ENCODE peak calls at places on chromosomes 11 and 22, in four cellular contexts. R, O, I and X are unnamed samples.

GRCh38 chr11:70109903-70110302 is 31.8 kb downstream of the ANO1 start:
- DNase-seq in O (no peak), R (no peak), I (no peak), X (no peak)

GRCh38 chr11:279040-279965 is 1.1 kb downstream of the NLRP6 start:
- DNase-seq in I (no peak), O (no peak), R (no peak), X (no peak)

GRCh38 chr11:86274503-86274902 is 27.5 kb upstream of the HIKESHI start:
- DNase-seq in R (no peak), O (peak), I (no peak), X (peak)

GRCh38 chr22:43897751-43898261 is 6.0 kb upstream of the PNPLA5 start:
- DNase-seq in I (no peak), O (no peak), R (peak), X (no peak)

GRCh38 chr11:67045314-67045713 is 11.3 kb upstream of the RHOD start:
- DNase-seq in O (no peak), R (peak), I (no peak), X (no peak)

GRCh38 chr11:31919175-31919574 is 108.1 kb upstream of the PAX6 start:
- DNase-seq in R (no peak), I (no peak), O (no peak), X (no peak)

GRCh38 chr11:11037162-11037732 is 179.4 kb upstream of the ZBED5 start:
- DNase-seq in I (no peak), R (no peak), O (peak), X (no peak)

GRCh38 chr11:46555269-46556054 is 38.4 kb downstream of the AMBRA1 start:
- DNase-seq in R (no peak), O (no peak), I (no peak), X (no peak)

GRCh38 chr11:4095509-4096230 is 1.1 kb downstream of the RRM1 start:
- DNase-seq in O (no peak), R (peak), I (no peak), X (peak)

GRCh38 chr11:123742778-123743177 is 1.3 kb upstream of the ZNF202 start:
- DNase-seq in I (no peak), O (no peak), R (no peak), X (peak)

GRCh38 chr11:71151561-71151960 is 100.8 kb downstream of the SHANK2 start:
- DNase-seq in R (no peak), I (no peak), O (no peak), X (no peak)

GRCh38 chr11:3204141-3205015 is 14.2 kb downstream of the MRGPRG start:
- DNase-seq in O (no peak), I (no peak), R (no peak), X (no peak)

GRCh38 chr22:35739642-35740041 is 22.0 kb downstream of the APOL5 start:
- DNase-seq in O (no peak), R (no peak), I (no peak), X (peak)

GRCh38 chr11:129950319-129951034 is 52.2 kb downstream of the PRDM10 start:
- DNase-seq in I (no peak), R (peak), O (no peak), X (no peak)

GRCh38 chr11:86678823-86679222 is 6.4 kb upstream of the ME3 start:
- DNase-seq in R (peak), I (no peak), O (no peak), X (no peak)

GRCh38 chr11:131867457-131868257 is 497.2 kb downstream of the NTM start:
- DNase-seq in R (peak), O (peak), I (peak), X (peak)

GRCh38 chr11:86571273-86571948 is 101.0 kb downstream of the ME3 start:
- DNase-seq in O (peak), I (peak), R (no peak), X (peak)

GRCh38 chr11:67482275-67482735 is 521 bp upstream of the AIP start:
- DNase-seq in I (no peak), O (no peak), R (no peak), X (no peak)

GRCh38 chr11:56698795-56699194 is at the start of gene OR9G1:
- DNase-seq in R (no peak), O (no peak), I (no peak), X (no peak)

GRCh38 chr11:1202154-1202775 is 20.6 kb upstream of the MUC5B start:
- DNase-seq in I (no peak), O (peak), R (no peak), X (peak)

GRCh38 chr11:80346660-80347059 is 905.8 kb upstream of the TENM4 start:
- DNase-seq in R (no peak), I (no peak), O (no peak), X (no peak)

GRCh38 chr22:43616645-43617044 is 195.5 kb downstream of the EFCAB6 start:
- DNase-seq in O (no peak), R (no peak), I (no peak), X (no peak)

GRCh38 chr11:32635819-32636218 is 52.2 kb downstream of the EIF3M start:
- DNase-seq in I (no peak), R (no peak), O (no peak), X (no peak)

GRCh38 chr22:39405346-39406085 is 5.9 kb downstream of the TAB1 start:
- DNase-seq in I (no peak), R (peak), O (no peak), X (no peak)

GRCh38 chr11:117837791-117838190 is 13.2 kb upstream of the FXYD2 start:
- DNase-seq in I (no peak), R (no peak), O (peak), X (no peak)

GRCh38 chr22:40050258-40050657 is 55.5 kb downstream of the FAM83F start:
- DNase-seq in I (no peak), R (no peak), O (no peak), X (no peak)

GRCh38 chr11:46333129-46333947 is 13.9 kb upstream of the DGKZ start:
- DNase-seq in O (peak), I (no peak), R (no peak), X (no peak)

GRCh38 chr11:75497788-75498404 is 27.8 kb downstream of the GDPD5 start:
- DNase-seq in R (no peak), I (no peak), O (no peak), X (no peak)

GRCh38 chr11:102361100-102362021 is 14.3 kb downstream of the BIRC2 start:
- DNase-seq in R (peak), O (no peak), I (no peak), X (no peak)

GRCh38 chr11:96748639-96749370 is 359.0 kb downstream of the JRKL start:
- DNase-seq in R (peak), O (no peak), I (no peak), X (no peak)

GRCh38 chr11:68043349-68044144 is 4.7 kb downstream of the TCIRG1 start:
- DNase-seq in R (peak), O (peak), I (no peak), X (no peak)

GRCh38 chr11:45451766-45452440 is 165.8 kb upstream of the SYT13 start:
- DNase-seq in O (no peak), R (peak), I (no peak), X (no peak)

GRCh38 chr11:57567512-57568329 is at the start of gene UBE2L6:
- DNase-seq in R (no peak), O (peak), I (no peak), X (no peak)

GRCh38 chr11:6523253-6523652 is 26.2 kb downstream of the DNHD1 start:
- DNase-seq in O (no peak), R (peak), I (no peak), X (peak)

GRCh38 chr22:45493286-45493771 is 9.4 kb upstream of the FBLN1 start:
- DNase-seq in I (no peak), O (no peak), R (no peak), X (peak)

GRCh38 chr22:45497268-45497667 is 5.4 kb upstream of the FBLN1 start:
- DNase-seq in I (no peak), R (peak), O (no peak), X (no peak)

GRCh38 chr22:45497746-45498145 is 4.9 kb upstream of the FBLN1 start:
- DNase-seq in R (peak), O (no peak), I (no peak), X (no peak)

GRCh38 chr22:45499746-45500145 is 2.9 kb upstream of the FBLN1 start:
- DNase-seq in R (no peak), O (no peak), I (no peak), X (peak)

GRCh38 chr22:45496451-45496941 is 6.2 kb upstream of the FBLN1 start:
- DNase-seq in R (no peak), O (no peak), I (no peak), X (peak)
- H3K18ac ChIP-seq in R (peak), O (no peak), I (peak), X (no peak)

DNA sequence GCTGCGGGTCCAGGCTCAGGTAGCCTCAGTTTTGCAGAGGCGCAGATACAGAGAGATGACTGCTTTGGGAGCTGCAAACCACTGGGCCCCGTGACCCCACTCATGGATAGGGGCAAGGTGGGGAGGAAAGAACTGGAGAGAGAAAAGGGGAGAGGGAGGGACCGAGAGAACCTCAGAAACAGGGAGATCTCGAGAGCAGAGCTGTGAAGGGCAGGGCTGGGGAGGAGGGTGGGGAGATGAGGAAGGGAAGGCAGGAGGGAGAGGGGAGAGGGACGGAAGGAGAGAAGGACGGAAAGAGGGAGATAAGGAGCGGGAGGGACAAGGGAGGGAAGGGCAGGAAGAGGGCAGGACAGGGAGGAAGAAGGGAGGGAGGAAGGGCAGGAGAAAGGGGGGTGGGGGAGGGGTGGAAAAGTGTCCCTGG is 46.3 kb downstream of the IGLL1 start:
- DNase-seq in R (no peak), I (no peak), O (peak), X (peak)
- H3K4ac ChIP-seq in R (no peak), I (no peak), O (no peak), X (peak)

DNA sequence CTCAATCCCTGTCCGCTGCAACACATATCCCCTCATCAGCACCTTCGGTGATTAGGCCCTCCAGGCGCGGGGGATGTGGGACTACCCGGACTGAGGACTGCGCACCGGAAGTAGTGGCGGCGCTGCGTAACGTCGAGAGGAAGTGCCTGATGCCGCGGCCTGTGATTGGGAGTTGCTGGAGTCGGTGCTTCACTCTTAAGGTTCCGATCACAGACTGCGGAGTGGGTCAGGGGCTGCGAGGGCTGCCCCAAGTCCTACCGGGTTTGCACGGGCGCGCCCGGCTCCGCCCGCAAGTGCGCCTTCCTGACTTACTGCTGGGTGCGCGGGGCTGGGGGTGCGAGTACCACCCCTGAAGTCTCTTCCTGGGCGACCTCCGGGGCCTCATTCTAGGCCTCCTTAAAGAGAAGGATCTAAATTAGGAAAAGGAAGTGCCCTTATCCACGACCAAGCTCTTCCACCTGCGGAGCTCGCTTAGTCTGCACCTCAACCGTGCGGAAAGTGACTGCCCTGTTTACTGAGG is at the start of gene ALKBH3:
- DNase-seq in I (peak), O (peak), R (peak), X (peak)
- H3K56ac ChIP-seq in I (no peak), O (no peak), R (peak), X (peak)

DNA sequence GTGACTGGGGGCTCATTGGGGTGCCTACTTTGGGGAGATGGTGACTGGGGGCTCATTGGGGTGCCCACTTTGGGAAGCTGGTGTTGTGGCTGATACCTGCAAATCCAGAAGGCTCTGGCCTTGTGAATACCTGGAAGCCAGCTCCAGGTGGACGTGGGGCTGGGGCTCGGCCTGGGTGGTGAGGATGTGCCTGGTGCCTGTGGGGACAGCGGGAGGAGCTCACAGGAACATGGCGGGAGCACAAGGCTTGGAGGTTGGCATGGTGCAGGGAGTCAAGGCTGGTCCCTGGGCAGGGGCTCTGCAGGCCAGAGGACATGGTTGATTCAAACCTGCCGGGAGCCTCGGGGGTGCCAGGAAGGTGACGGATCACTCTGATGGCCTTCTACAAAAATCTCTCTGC is 1165.7 kb downstream of the BRD1 start:
- DNase-seq in I (no peak), R (no peak), O (no peak), X (no peak)
- H3K18ac ChIP-seq in I (no peak), R (no peak), O (no peak), X (no peak)

GRCh38 chr11:134260503-134260902 is 7.1 kb downstream of the ACAD8 start:
- DNase-seq in O (no peak), R (no peak), I (no peak), X (no peak)

GRCh38 chr11:134261626-134262488 is 8.5 kb downstream of the ACAD8 start:
- DNase-seq in R (no peak), O (peak), I (no peak), X (peak)

GRCh38 chr11:134258577-134258976 is 5.2 kb downstream of the ACAD8 start:
- DNase-seq in O (no peak), R (no peak), I (no peak), X (no peak)

GRCh38 chr11:134257101-134257500 is 3.7 kb downstream of the ACAD8 start:
- DNase-seq in I (no peak), O (no peak), R (no peak), X (no peak)

DNA sequence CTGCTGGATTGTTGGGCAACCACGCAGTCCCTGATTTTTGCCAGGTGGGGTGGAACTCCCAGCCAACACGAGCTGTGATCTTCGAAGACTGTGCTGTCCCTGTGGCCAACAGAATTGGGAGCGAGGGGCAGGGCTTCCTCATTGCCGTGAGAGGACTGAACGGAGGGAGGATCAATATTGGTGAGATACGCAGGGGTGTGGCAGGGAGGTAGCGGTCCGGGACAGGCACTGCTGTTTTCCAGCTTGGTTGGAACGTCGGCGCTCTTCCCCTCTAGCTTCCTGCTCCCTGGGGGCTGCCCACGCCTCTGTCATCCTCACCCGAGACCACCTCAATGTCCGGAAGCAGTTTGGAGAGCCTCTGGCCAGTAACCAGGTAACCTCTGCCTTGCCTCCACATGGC is 7.6 kb downstream of the ACAD8 start:
- DNase-seq in R (no peak), O (no peak), I (no peak), X (no peak)
- H3K4ac ChIP-seq in R (no peak), O (no peak), I (no peak), X (no peak)

GRCh38 chr22:37008365-37008764 is 10.9 kb downstream of the TST start:
- DNase-seq in R (no peak), O (no peak), I (no peak), X (no peak)
- H3K56ac ChIP-seq in R (no peak), O (no peak), I (no peak), X (no peak)

DNA sequence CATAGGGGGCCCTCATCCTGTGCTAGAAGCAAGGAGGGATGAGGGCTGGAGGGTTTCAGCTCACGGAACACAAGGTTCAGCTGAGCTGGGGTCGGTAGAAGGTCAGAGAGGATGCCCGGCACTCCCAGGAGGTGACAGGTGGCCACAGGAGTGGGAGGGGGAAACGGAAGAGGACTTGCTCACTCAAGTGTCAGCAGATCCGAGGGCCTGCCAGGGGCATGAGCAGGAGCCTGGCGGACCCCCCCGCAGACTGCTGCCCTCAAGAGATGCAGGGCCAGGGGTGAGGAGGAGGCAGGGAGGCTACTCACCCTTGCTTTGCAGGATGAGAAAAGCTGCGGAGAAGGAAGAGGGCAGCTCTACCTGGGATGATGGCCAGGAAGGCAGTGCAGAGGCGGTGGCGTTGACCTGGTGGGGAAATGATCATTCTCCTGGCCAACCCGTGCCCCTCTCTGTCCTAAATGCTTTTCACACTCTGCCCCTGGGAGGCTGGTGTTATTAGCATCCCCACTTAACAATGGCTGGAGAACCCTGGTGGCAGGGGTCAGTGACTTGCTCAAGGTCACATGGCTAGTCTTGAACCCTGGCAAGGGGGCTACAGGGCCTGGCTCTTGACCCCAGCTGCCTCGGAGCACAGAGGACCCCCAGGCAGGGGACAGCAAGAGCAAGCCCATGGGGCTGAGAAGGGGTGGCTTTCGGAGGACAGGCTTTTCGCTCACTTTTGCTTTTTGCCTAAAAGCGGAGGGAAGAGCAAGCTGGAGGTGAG is 30.1 kb upstream of the CSNK1E start:
- DNase-seq in I (no peak), R (no peak), O (no peak), X (no peak)
- H3K18ac ChIP-seq in I (no peak), R (no peak), O (no peak), X (no peak)

GRCh38 chr22:21025266-21025665 is 7.1 kb downstream of the SLC7A4 start:
- DNase-seq in O (no peak), I (no peak), R (no peak), X (no peak)
- H3K4ac ChIP-seq in O (no peak), I (no peak), R (no peak), X (no peak)

GRCh38 chr22:27011131-27011530 is 353.7 kb downstream of the MIAT start:
- DNase-seq in O (no peak), I (no peak), R (no peak), X (no peak)
- H3K56ac ChIP-seq in O (no peak), I (no peak), R (no peak), X (no peak)

DNA sequence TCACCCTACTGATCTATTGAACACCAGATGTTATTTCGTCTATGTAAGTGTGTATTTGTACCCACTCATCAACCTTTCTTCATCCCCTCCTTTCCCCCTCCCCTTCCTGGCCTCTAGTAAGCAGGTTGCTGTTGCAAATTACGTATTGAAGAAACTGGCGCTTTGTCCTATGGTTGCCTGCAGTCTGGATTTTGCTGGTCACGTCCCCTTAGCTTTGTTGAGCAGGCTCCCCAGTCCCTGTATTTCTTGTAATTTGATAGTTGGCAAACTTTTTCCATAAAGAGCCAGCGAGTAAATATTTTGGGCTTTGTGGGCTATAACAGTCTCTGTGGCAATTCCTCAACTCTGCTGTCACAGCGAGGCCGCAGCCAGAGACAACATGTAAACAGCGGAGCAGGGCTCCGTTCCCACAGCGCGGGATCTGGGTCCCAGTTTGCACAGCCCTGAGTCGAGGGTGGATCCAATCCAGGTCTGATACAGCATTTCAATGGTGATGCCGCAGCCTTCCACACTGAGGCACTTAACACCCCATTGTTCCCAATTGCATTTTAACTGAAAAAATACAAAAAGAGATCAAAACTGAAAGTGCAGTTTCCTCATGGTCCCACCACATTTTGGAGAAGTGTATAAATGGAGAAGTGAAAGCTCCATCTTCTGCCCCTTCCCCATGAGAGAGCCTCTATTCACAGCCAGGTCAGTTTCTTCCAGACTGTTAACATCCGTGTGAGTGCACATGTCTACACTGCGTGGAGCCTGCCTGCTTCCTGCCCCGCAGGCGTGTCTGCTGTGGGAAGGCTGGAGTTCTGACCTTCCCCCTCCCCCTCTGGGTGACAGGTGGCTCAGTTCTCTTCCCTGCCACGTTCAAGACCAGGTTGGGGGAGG is 89.0 kb downstream of the RPS6KA4 start:
- DNase-seq in O (peak), R (peak), I (no peak), X (peak)
- H3K18ac ChIP-seq in O (no peak), R (no peak), I (no peak), X (no peak)